ENCODE peak calls at places on chromosome 17, in six cellular contexts. P is GM23338, A is upper lobe of left lung, L is heart left ventricle, R is lower lobe of right lung, U is H7. F is an unnamed sample.

GRCh38 chr17:19648475-19649406 is at the start of gene ALDH3A2:
- DNase-seq in P (peak; percentile 92), A (peak; percentile 99), L (peak; percentile 99), R (peak; percentile 100), U (peak; percentile 97), F (peak; percentile 98)

GRCh38 chr17:65297384-65297783 is 160.2 kb downstream of the RGS9 start:
- DNase-seq in P (no peak), A (no peak), L (no peak), R (no peak), U (no peak), F (no peak)

GRCh38 chr17:51435641-51436091 is 175.3 kb downstream of the UTP18 start:
- DNase-seq in P (peak; percentile 79), A (no peak), L (no peak), R (peak; percentile 61), U (peak; percentile 59), F (peak; percentile 9)

GRCh38 chr17:28368915-28369683 is 1.0 kb downstream of the VTN start:
- DNase-seq in P (no peak), A (no peak), L (no peak), R (no peak), U (no peak), F (no peak)

GRCh38 chr17:75181608-75182318 is 996 bp downstream of the SUMO2 start:
- DNase-seq in P (peak; percentile 39), A (no peak), L (no peak), R (peak; percentile 51), U (peak; percentile 31), F (peak; percentile 14)

GRCh38 chr17:74647871-74648672 is 24.5 kb upstream of the CD300E start:
- DNase-seq in P (no peak), A (no peak), L (no peak), R (no peak), U (no peak), F (no peak)

GRCh38 chr17:65183736-65184135 is 46.6 kb downstream of the RGS9 start:
- DNase-seq in P (peak; percentile 97), A (no peak), L (no peak), R (no peak), U (peak; percentile 77), F (no peak)

GRCh38 chr17:81549031-81549557 is 3.1 kb downstream of the FAAP100 start:
- DNase-seq in P (no peak), A (peak; percentile 51), L (no peak), R (no peak), U (no peak), F (no peak)

GRCh38 chr17:62562656-62563055 is 64.8 kb upstream of the MRC2 start:
- DNase-seq in P (no peak), A (no peak), L (no peak), R (no peak), U (no peak), F (no peak)

GRCh38 chr17:1120596-1121441 is 59.0 kb downstream of the ABR start:
- DNase-seq in P (no peak), A (no peak), L (no peak), R (no peak), U (no peak), F (no peak)

GRCh38 chr17:29241015-29241963 is 5.4 kb upstream of the CRYBA1 start:
- DNase-seq in P (peak; percentile 58), A (no peak), L (peak; percentile 47), R (no peak), U (peak; percentile 66), F (no peak)

GRCh38 chr17:70314096-70314495 is 144.8 kb downstream of the KCNJ2 start:
- DNase-seq in P (no peak), A (no peak), L (no peak), R (no peak), U (no peak), F (no peak)

GRCh38 chr17:29873476-29873875 is 56.6 kb downstream of the SSH2 start:
- DNase-seq in P (no peak), A (no peak), L (no peak), R (no peak), U (no peak), F (no peak)

DNA sequence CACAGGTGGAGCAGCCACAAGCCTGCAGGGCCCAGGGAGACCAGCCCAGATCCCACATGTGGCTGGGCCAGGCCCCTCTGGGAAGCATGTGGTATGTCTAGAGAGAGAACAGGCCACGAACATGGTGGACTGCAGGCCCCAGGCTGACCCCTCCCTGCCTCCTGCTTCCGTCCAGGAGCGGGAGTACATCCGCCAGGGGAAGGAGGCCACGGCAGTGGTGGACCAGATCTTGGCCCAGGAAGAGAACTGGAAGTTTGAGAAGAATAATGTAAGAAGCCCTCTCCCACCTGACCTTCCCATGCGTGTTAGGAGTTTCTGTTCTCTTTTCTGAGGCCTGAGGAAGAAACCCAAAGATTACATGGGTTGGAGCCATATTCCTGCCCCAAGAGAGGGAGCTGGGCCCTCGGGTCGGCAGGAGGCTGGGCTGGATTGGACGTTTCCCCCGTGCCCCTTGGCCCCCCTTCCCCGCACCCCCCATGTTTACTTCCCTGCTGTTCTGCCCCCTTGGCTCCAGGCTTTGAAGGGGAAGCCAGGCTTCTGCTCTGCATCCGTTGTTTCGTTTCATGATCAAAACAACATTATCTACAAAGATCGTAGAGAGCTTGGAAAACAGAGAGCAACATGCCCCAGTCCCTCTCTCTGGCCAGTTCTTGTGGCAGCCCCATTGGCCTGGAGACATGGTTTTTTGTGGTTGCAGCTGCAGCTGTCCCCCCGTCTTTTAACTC is 5.7 kb upstream of the TCAP start:
- DNase-seq in P (no peak), A (no peak), L (no peak), R (no peak), U (no peak), F (no peak)
- H3K27me3 ChIP-seq in P (no peaks in the 10 kb centered on the region), A (no peaks in the 10 kb centered on the region), L (no peaks in the 10 kb centered on the region), R (no peaks in the 10 kb centered on the region), U (no peaks in the 10 kb centered on the region), F (no peaks in the 10 kb centered on the region)

DNA sequence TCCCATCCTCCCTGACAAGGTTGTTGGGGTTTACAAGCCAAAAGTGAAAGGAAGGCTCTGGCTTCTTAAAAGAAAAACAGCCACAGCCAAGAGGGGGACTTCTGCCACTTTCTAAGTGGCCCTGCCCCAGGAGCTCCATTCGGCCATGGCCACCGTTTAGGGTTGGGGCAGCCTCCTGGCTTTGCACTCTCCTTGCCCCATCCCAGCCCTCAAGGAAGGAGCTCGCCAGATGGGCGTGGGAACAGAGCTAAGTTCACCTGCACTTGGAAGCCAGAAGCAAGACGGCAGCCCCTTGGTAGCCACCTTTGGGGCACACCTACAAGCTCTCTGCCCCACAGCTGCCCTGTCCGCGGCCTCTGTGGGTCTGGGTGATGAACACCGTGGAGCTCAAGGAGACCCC is 122.4 kb upstream of the CDC42EP4 start:
- DNase-seq in P (no peak), A (no peak), L (no peak), R (no peak), U (no peak), F (no peak)
- H3K27me3 ChIP-seq in P (no peaks in the 10 kb centered on the region), A (no peaks in the 10 kb centered on the region), L (no peaks in the 10 kb centered on the region), R (no peaks in the 10 kb centered on the region), U (no peaks in the 10 kb centered on the region), F (no peaks in the 10 kb centered on the region)

GRCh38 chr17:3621146-3621720 is 12.0 kb upstream of the TRPV1 start:
- DNase-seq in P (no peak), A (no peak), L (no peak), R (no peak), U (no peak), F (no peak)

GRCh38 chr17:3622977-3623594 is 13.0 kb downstream of the SHPK start:
- DNase-seq in P (no peak), A (no peak), L (no peak), R (no peak), U (no peak), F (no peak)

GRCh38 chr17:3627768-3628167 is 8.3 kb downstream of the SHPK start:
- DNase-seq in P (no peak), A (no peak), L (no peak), R (no peak), U (no peak), F (no peak)

DNA sequence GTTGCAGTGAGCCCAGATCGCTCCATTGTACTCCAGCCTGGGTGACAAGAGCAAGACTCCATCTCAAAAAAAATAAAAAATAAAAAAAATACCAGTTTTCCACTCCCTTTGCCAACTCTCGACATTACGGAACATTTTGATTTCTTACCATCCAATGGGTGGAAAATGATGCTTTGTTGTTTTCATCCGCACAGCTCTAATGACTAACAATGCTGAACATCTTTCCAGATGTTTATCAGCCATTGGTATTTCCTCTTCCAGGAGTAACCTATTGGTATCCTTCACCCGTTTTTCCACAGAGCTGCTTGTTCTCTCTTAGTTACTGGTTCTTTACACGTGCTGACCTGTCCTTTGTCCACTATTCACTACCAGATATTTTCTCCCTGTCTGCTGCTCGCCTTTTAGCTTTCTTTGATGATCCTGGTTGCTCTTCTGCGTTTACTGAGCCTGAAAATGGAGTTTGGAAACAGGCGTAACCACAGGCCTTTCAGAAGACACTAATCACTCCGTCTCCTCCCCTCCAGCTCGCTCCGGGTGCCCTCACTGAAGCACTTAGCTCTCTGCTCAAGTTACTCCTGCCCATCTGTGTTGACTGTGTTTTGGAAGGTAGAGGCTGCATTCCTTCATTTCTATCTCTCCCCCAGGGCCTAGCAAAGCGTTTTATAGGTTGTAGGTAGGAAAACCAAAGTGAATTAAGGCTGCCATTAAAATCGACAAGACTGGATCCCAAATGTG is 9.1 kb downstream of the SHPK start:
- DNase-seq in P (no peak), A (no peak), L (no peak), R (no peak), U (no peak), F (no peak)
- H3K27me3 ChIP-seq in P (no peaks in the 10 kb centered on the region), A (no peaks in the 10 kb centered on the region), L (no peaks in the 10 kb centered on the region), R (no peaks in the 10 kb centered on the region), U (no peaks in the 10 kb centered on the region), F (no peaks in the 10 kb centered on the region)

GRCh38 chr17:17719199-17719940 is 38.1 kb downstream of the RAI1 start:
- DNase-seq in P (no peak), A (no peak), L (no peak), R (no peak), U (no peak), F (no peak)
- H3K27me3 ChIP-seq in P (peaks cover 100% of the 10 kb centered on the region), A (no peaks in the 10 kb centered on the region), L (no peaks in the 10 kb centered on the region), R (no peaks in the 10 kb centered on the region), U (peaks cover 93% of the 10 kb centered on the region), F (no peaks in the 10 kb centered on the region)

GRCh38 chr17:61416540-61417363 is 17.1 kb downstream of the TBX2 start:
- DNase-seq in P (peak; percentile 94), A (peak; percentile 93), L (peak; percentile 93), R (peak; percentile 90), U (peak; percentile 97), F (peak; percentile 90)
- H3K27me3 ChIP-seq in P (peaks cover 62% of the 10 kb centered on the region), A (no peaks in the 10 kb centered on the region), L (peaks cover 18% of the 10 kb centered on the region), R (peaks cover 6% of the 10 kb centered on the region), U (peaks cover 44% of the 10 kb centered on the region), F (peaks cover 61% of the 10 kb centered on the region)

GRCh38 chr17:58755577-58756245 is at the start of gene PPM1E:
- DNase-seq in P (peak; percentile 98), A (peak; percentile 92), L (peak; percentile 42), R (peak; percentile 59), U (peak; percentile 97), F (peak; percentile 21)
- H3K27me3 ChIP-seq in P (peaks cover 21% of the 10 kb centered on the region), A (no peaks in the 10 kb centered on the region), L (peaks cover 48% of the 10 kb centered on the region), R (peaks cover 50% of the 10 kb centered on the region), U (peaks cover 16% of the 10 kb centered on the region), F (peaks cover 30% of the 10 kb centered on the region)

DNA sequence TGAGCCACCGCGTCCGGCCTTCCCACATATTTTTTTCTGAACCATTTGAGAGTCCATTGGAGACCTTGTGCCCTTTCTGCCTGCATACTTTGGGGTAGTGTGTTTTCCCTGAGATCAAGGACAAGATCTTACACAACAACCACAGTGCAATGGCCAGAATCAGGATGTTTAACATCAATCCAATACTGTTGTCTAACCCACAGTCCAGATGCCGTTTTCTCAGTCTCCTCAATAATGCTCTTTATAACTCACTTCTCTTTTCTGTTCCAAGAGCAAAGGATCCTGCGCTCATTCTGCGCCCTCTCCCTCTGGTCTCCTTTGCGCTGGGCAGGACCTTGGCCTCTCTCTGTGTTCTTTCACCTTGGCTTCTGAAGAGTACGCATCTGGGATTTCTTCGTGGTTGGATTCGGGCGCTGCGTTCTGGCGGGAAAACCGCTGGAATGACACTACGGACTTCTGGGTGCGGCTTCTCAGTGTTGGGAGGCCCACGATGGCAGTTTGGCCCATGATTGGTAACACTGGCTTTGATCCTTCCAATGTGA is 16.6 kb downstream of the CBX4 start:
- DNase-seq in P (no peak), A (no peak), L (no peak), R (no peak), U (no peak), F (no peak)
- H3K27me3 ChIP-seq in P (peaks cover 91% of the 10 kb centered on the region), A (no peaks in the 10 kb centered on the region), L (peaks cover 5% of the 10 kb centered on the region), R (no peaks in the 10 kb centered on the region), U (peaks cover 55% of the 10 kb centered on the region), F (no peaks in the 10 kb centered on the region)